ENCODE peak calls at places on chromosomes 11 and 22, in five cellular contexts. A, I, Q, J and T are unnamed samples.

GRCh38 chr11:95886462-95886861 is 37.4 kb downstream of the MTMR2 start:
- DNase-seq in A (no peak), I (no peak), J (no peak), Q (no peak), T (no peak)

GRCh38 chr22:37340331-37341262 is 58.3 kb downstream of the CYTH4 start:
- DNase-seq in Q (no peak), A (no peak), I (no peak), J (no peak), T (no peak)

GRCh38 chr22:37181681-37182080 is 6.4 kb downstream of the C1QTNF6 start:
- DNase-seq in Q (no peak), J (no peak), A (no peak), I (no peak), T (no peak)

GRCh38 chr11:124754309-124754708 is 2.3 kb upstream of the VSIG2 start:
- DNase-seq in J (no peak), A (no peak), Q (no peak), I (no peak), T (no peak)

GRCh38 chr11:131656179-131656838 is 285.9 kb downstream of the NTM start:
- DNase-seq in J (no peak), Q (no peak), I (no peak), A (no peak), T (no peak)

GRCh38 chr11:103202048-103202651 is 92.9 kb downstream of the DYNC2H1 start:
- DNase-seq in J (peak; percentile 56), I (no peak), Q (no peak), A (no peak), T (no peak)

GRCh38 chr11:37511425-37511933 is 913.4 kb upstream of the RAG2 start:
- DNase-seq in A (no peak), Q (no peak), I (no peak), J (peak; percentile 49), T (no peak)

GRCh38 chr11:7893792-7894191 is 37.3 kb downstream of the OR10A6 start:
- DNase-seq in J (no peak), Q (no peak), A (no peak), I (no peak), T (no peak)

GRCh38 chr11:69123593-69124545 is 31.9 kb upstream of the SMIM38 start:
- DNase-seq in I (no peak), A (no peak), Q (no peak), J (no peak), T (peak; percentile 66)

GRCh38 chr11:78838417-78838816 is 263.8 kb upstream of the NARS2 start:
- DNase-seq in I (no peak), A (no peak), Q (no peak), J (no peak), T (no peak)

GRCh38 chr22:27100323-27100722 is 442.9 kb downstream of the MIAT start:
- DNase-seq in I (no peak), A (peak; percentile 32), Q (peak; percentile 52), J (no peak), T (no peak)

GRCh38 chr11:57312511-57313021 is 12.2 kb downstream of the TNKS1BP1 start:
- DNase-seq in Q (no peak), A (no peak), J (no peak), I (peak; percentile 47), T (peak; percentile 44)

GRCh38 chr11:123330948-123331347 is 99.1 kb upstream of the GRAMD1B start:
- DNase-seq in J (no peak), A (no peak), Q (no peak), I (no peak), T (no peak)

GRCh38 chr22:17477401-17477833 is 85.9 kb upstream of the SLC25A18 start:
- DNase-seq in J (no peak), A (peak; percentile 29), I (no peak), Q (peak; percentile 31), T (no peak)

GRCh38 chr11:27672836-27673464 is 27.3 kb downstream of the BDNF start:
- DNase-seq in J (no peak), I (no peak), Q (no peak), A (no peak), T (no peak)

GRCh38 chr22:39785232-39785631 is 108.3 kb downstream of the ENTHD1 start:
- DNase-seq in A (no peak), Q (no peak), J (no peak), I (no peak), T (no peak)

GRCh38 chr11:125070699-125071254 is 7.7 kb downstream of the SLC37A2 start:
- DNase-seq in A (peak; percentile 59), Q (peak; percentile 52), I (peak; percentile 61), J (peak; percentile 31), T (peak; percentile 89)

GRCh38 chr11:120781486-120782120 is 242.3 kb upstream of the TBCEL start:
- DNase-seq in J (no peak), A (no peak), Q (no peak), I (no peak), T (no peak)

GRCh38 chr11:120780239-120780638 is 243.7 kb upstream of the TBCEL start:
- DNase-seq in J (peak; percentile 14), I (no peak), Q (no peak), A (no peak), T (no peak)

GRCh38 chr11:120786206-120786735 is 237.6 kb upstream of the TBCEL start:
- DNase-seq in A (no peak), J (no peak), I (no peak), Q (no peak), T (no peak)

GRCh38 chr11:120785576-120785975 is 238.3 kb upstream of the TBCEL start:
- DNase-seq in I (no peak), Q (no peak), A (no peak), J (no peak), T (no peak)

GRCh38 chr11:120784566-120785251 is 239.2 kb upstream of the TBCEL start:
- DNase-seq in I (no peak), J (no peak), A (no peak), Q (no peak), T (no peak)
- H3K4me3 ChIP-seq in I (no peak overlapping the region), J (no peak overlapping the region), A (no peak overlapping the region), Q (no peak overlapping the region), T (no peak overlapping the region)

GRCh38 chr11:10511046-10511711 is 29.8 kb downstream of the RNF141 start:
- DNase-seq in I (no peak), Q (no peak), J (no peak), A (no peak), T (no peak)

GRCh38 chr11:10518123-10518522 is 22.9 kb downstream of the RNF141 start:
- DNase-seq in J (no peak), A (no peak), Q (no peak), I (no peak), T (no peak)

GRCh38 chr11:10514713-10515112 is 26.3 kb downstream of the RNF141 start:
- DNase-seq in A (no peak), J (no peak), I (no peak), Q (no peak), T (no peak)

GRCh38 chr11:10515418-10515817 is 25.6 kb downstream of the RNF141 start:
- DNase-seq in I (no peak), Q (no peak), J (no peak), A (no peak), T (no peak)

DNA sequence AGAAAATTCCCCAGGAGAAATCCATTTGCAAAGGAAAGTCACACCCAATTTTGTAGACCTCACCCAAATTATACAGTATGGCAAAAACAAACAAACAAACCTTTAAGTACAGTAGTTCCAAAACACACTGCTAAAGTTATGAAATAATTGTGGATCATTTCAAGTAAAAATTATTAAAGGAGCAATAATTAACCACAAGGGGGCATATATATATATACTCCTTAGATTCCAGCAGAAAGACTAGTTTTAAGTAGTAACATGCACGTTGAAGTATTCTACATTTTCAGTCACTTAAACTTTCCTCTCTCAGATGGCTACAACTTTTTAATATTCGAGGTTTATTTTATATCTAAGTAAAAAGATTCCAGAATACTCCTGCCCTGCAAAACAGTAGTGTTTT is 26.8 kb downstream of the RNF141 start:
- DNase-seq in Q (no peak), A (no peak), I (no peak), J (peak; percentile 26), T (no peak)
- TF ChIP-seq CTCF in Q (peak; percentile 49), A (peak; percentile 50), I (no peak), J (peak; percentile 13), T (peak; percentile 46)

DNA sequence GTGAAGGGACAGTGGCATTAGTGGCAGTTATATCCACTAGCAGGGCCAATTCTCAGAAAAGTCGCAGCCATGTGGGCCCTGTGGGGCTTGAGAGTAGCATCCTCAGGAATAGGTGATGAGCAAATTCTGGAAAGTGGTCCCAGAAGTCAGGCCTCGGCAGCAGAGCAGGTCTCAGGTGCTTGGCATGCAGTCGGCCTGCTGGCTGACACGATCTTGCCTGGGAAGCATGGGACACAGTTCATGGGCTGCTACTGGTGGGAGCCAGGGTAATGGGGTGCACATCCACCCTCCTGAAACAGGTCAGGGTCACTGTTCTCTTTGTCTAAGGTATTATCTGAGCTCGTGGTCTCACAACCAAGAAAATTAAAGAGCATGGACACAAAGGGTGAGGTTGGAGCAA is 36.8 kb upstream of the TMEM45B start:
- DNase-seq in Q (no peak), I (no peak), A (no peak), J (no peak), T (no peak)
- H3K4me3 ChIP-seq in Q (no peak overlapping the region), I (no peak overlapping the region), A (no peak overlapping the region), J (no peak overlapping the region), T (no peak overlapping the region)

DNA sequence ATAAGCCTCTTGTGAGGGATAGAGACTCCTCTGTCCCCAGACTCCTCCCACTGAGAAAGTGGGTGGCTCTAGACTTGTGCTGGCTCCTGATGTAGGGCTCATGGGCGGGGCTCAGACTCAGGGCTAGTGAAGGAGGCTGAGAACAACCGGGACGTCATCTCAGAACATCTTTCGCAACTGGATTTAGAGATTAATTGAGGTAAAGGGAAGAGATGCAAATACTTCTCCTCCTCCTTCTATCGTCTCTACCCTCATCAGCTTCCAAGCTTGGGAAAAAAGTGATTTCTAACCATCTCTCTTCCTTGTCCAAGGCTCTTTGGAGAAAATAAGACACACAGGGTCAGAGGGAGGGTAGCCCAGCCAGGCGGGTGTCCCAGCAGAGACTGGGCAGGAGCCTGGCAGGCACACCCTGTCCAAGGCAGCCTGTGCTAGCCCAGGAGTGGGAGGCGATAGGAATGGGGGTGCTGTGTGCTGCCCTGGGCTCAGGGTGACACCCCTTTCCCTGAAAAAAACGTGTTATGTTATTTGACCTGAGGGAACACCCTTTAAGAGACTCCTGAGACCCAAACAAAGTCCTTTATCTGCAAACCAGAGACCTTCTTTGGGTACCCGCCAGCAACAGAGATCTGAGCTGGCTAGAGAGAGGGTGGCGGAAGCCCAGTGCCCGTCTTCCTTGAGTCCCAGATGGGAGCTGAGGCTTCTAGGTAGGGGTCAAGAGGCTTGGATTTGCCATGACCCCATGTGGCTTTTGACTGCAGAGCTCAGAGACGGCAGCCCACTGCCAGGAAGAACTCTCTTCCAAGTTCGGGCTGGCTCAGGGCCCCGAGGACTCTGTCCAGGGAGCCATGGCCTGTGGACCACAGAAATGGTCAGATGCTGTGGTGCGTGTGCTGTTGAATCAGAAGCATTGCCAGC is 160.9 kb downstream of the ADAMTS15 start:
- DNase-seq in J (no peak), I (peak; percentile 57), A (peak; percentile 79), Q (peak; percentile 88), T (peak; percentile 72)
- TF ChIP-seq CTCF in J (no peak), I (no peak), A (no peak), Q (no peak), T (no peak)

DNA sequence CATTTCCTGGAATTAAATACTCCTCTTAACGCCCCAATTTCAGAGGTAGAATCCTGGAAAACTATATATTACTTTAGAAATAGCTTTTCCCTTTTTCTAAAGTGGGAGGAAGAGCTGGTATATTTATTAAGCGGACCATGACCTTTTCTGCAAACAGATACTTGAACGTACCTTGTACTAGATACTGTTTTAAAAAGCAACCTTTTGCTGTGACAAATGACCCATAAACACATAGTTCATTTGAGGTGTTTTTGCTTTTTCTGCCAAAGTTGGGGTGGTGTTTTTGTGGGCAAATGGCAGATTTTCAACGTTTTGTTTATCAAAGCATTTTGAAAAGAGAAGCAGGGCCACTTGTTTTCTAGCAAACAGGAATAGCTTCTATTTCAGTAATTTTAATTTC is 2.2 kb downstream of the FBXO7 start:
- DNase-seq in I (no peak), J (no peak), Q (no peak), A (no peak), T (no peak)
- H3K4me3 ChIP-seq in I (no peak overlapping the region), J (peak overlapping the region; percentile 71), Q (peak overlapping the region; percentile 92), A (no peak overlapping the region), T (peak overlapping the region; percentile 80)